ENCODE peak calls at places on chromosomes 3 and 15, in ten cellular contexts. S, B, X, R, M, D, H, W, I and O are unnamed samples.

GRCh38 chr3:182397164-182397563 is 396.1 kb upstream of the ATP11B start:
- DNase-seq in S (no peak), B (no peak), X (no peak), R (no peak), M (no peak), D (no peak), H (no peak), W (no peak), I (no peak), O (no peak)

GRCh38 chr3:193774916-193775285 is 181.9 kb downstream of the OPA1 start:
- DNase-seq in S (no peak), B (no peak), X (no peak), R (no peak), M (no peak), D (no peak), H (no peak), W (no peak), I (no peak), O (no peak)

GRCh38 chr3:39146083-39146501 is 7.3 kb downstream of the CSRNP1 start:
- DNase-seq in S (no peak), B (no peak), X (peak; percentile 77), R (no peak), M (no peak), D (no peak), H (no peak), W (peak; percentile 54), I (peak; percentile 79), O (no peak)

GRCh38 chr3:175869398-175869797 is 1010.3 kb downstream of the NAALADL2 start:
- DNase-seq in S (no peak), B (no peak), X (no peak), R (no peak), M (no peak), D (no peak), H (no peak), W (no peak), I (no peak), O (no peak)

GRCh38 chr15:25323420-25323819 is 115.4 kb downstream of the UBE3A start:
- DNase-seq in S (no peak), B (no peak), X (no peak), R (no peak), M (no peak), D (no peak), H (no peak), W (no peak), I (no peak), O (no peak)

GRCh38 chr3:36212291-36212690 is 168.0 kb upstream of the STAC start:
- DNase-seq in S (no peak), B (peak; percentile 74), X (no peak), R (no peak), M (no peak), D (no peak), H (no peak), W (no peak), I (no peak), O (no peak)

GRCh38 chr3:102156426-102156825 is 278.4 kb upstream of the ZPLD1 start:
- DNase-seq in S (no peak), B (peak; percentile 66), X (no peak), R (no peak), M (no peak), D (no peak), H (no peak), W (no peak), I (no peak), O (no peak)

GRCh38 chr3:111012388-111013248 is 59.0 kb upstream of the NECTIN3 start:
- DNase-seq in S (peak; percentile 64), B (no peak), X (peak; percentile 67), R (no peak), M (no peak), D (no peak), H (no peak), W (peak; percentile 35), I (no peak), O (no peak)

GRCh38 chr3:14256561-14257342 is 78.1 kb downstream of the LSM3 start:
- DNase-seq in S (no peak), B (no peak), X (no peak), R (no peak), M (no peak), D (no peak), H (no peak), W (peak; percentile 73), I (peak; percentile 47), O (no peak)

GRCh38 chr15:99613887-99614642 is 48.3 kb downstream of the MEF2A start:
- DNase-seq in S (no peak), B (peak; percentile 59), X (no peak), R (no peak), M (no peak), D (no peak), H (no peak), W (no peak), I (no peak), O (no peak)